ENCODE peak calls at places on chromosomes 13 and 19, in five cellular contexts. G is PC-9; F is activated CD8-positive, alpha-beta T cell treated with anti-CD3 and anti-CD28 coated beads for 36 hours; H is heart right ventricle; J is AG04449. C is an unnamed sample.

GRCh38 chr13:86020350-86021002 is 221.3 kb upstream of the SLITRK6 start:
- DNase-seq in F (no peak), G (no peak), H (no peak), J (no peak), C (no peak)

GRCh38 chr19:2054763-2055162 is 3.7 kb upstream of the MKNK2 start:
- DNase-seq in G (no peak), F (no peak), J (no peak), H (no peak), C (no peak)

GRCh38 chr13:22423261-22423660 is 752.4 kb downstream of the FGF9 start:
- DNase-seq in G (no peak), H (no peak), F (no peak), J (no peak), C (no peak)

GRCh38 chr13:103238441-103238840 is 172.2 kb upstream of the SLC10A2 start:
- DNase-seq in H (no peak), J (no peak), F (no peak), G (no peak), C (no peak)

GRCh38 chr13:31067416-31068118 is 94.1 kb downstream of the HSPH1 start:
- DNase-seq in F (peak; percentile 21), J (peak; percentile 42), G (no peak), H (no peak), C (no peak)

GRCh38 chr19:51511353-51511752 is 9.8 kb upstream of the SIGLEC12 start:
- DNase-seq in H (no peak), F (peak; percentile 38), G (no peak), J (no peak), C (no peak)

GRCh38 chr19:35816262-35816661 is 3.6 kb upstream of the PRODH2 start:
- DNase-seq in G (no peak), F (no peak), H (no peak), J (no peak), C (no peak)

GRCh38 chr19:38684078-38684861 is 36.8 kb downstream of the ACTN4 start:
- DNase-seq in J (no peak), G (peak; percentile 95), H (peak; percentile 55), F (peak; percentile 66), C (peak; percentile 56)

GRCh38 chr13:24716446-24716845 is 36.2 kb downstream of the ATP12A start:
- DNase-seq in G (no peak), J (no peak), F (no peak), H (no peak), C (no peak)

GRCh38 chr13:23579886-23580706 is 9.9 kb downstream of the TNFRSF19 start:
- DNase-seq in F (no peak), H (no peak), J (no peak), G (no peak), C (no peak)

GRCh38 chr13:23583491-23583890 is 13.3 kb downstream of the TNFRSF19 start:
- DNase-seq in H (no peak), G (no peak), J (no peak), F (no peak), C (no peak)

GRCh38 chr13:23575632-23576031 is 5.4 kb downstream of the TNFRSF19 start:
- DNase-seq in F (no peak), H (no peak), J (no peak), G (no peak), C (no peak)

GRCh38 chr13:23578411-23579071 is 8.3 kb downstream of the TNFRSF19 start:
- DNase-seq in G (no peak), H (peak; percentile 83), J (no peak), F (peak; percentile 72), C (peak; percentile 74)

DNA sequence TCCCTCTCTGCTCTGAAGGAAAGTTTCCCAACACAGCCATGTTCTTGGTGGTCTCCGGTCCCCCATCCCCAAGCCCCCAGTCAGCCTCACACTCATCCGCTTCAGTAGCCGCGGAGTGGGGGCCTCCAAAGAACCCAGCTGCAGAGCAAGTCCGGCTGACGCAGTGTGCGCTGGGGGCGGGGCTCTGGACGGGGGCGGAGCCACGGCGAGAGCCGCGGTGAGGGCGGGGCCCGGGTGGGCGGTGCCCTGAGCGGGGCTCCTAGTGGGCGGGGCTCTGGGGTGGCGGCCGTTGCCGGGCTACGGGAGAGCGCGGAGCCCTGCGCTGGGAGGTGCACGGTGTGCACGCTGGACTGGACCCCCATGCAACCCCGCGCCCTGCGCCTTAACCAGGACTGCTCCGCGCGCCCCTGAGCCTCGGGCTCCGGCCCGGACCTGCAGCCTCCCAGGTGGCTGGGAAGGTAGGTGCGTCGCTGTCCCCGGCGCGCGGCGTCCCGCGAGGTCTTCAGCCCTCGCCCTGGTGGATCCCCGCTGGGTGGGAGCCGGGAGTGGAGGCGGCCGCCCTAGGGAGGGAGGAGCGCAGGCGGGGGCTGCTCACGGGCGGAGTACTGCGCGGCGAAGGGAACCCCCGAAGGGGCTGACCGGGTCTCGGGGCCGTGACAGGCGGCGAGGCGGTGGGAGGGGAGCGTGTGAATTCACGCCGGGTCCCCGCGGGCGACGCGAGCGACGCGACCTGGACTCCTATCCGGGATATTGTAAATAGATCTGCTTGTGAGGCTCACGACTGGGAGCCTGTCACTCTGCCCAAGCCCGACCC is 9.1 kb downstream of the TNFRSF19 start:
- DNase-seq in F (peak; percentile 92), J (no peak), G (peak; percentile 39), H (peak; percentile 95), C (peak; percentile 94)
- TF ChIP-seq CTCF in F (no peak), J (no peak), G (no peak), H (no peak), C (no peak)

DNA sequence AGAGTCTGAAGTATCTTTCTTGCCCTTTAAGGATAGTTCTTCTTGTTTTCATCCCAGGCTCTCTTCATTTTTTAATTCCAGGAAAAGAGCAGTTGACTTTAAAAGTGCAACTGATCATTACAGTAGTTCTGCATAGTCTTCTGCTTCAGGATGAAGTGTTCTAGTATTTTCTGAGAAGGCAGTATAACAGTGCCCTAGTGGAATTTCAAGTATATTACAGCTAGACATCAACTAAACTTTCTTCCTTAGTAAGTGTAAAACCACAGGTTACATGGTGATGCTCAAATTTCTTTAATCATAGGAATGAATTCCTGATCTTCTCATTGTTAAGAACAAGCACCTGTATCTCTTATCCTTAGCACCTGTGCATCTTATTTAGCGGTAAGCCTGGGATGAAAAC is 10.9 kb downstream of the NUFIP1 start:
- DNase-seq in F (no peak), G (no peak), J (no peak), H (no peak), C (no peak)
- TF ChIP-seq CTCF in F (no peak), G (peak; percentile 21), J (no peak), H (no peak), C (no peak)

DNA sequence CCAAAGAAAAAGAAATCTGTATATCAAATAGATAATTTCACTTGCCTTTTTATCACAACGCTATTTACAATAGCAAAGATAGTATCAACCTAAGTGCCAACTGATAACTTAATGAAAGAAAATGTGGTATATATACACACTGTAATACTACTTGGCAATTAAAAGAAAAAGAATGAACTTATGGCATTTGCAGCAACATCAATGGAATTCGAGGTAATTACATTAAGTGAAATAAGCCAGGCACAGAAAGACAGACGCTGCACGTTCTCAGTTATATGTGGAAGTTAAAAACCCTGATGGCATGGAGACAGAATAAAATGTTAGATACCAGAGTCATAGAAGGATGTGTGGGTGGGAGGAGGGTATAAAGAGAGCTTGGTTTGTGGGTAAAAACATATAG is 1260.5 kb upstream of the PCDH9 start:
- DNase-seq in H (no peak), F (no peak), G (no peak), J (no peak), C (no peak)
- TF ChIP-seq CTCF in H (no peak), F (no peak), G (no peak), J (no peak), C (no peak)

GRCh38 chr19:30049226-30049625 is 107.2 kb downstream of the URI1 start:
- DNase-seq in H (no peak), G (no peak), F (no peak), J (no peak), C (no peak)

GRCh38 chr19:30044273-30045259 is 102.5 kb downstream of the URI1 start:
- DNase-seq in G (no peak), F (no peak), J (no peak), H (no peak), C (no peak)

GRCh38 chr19:30049844-30050667 is 108.0 kb downstream of the URI1 start:
- DNase-seq in F (no peak), H (no peak), G (no peak), J (no peak), C (no peak)

GRCh38 chr19:30047355-30047895 is 105.4 kb downstream of the URI1 start:
- DNase-seq in J (no peak), G (no peak), H (no peak), F (no peak), C (no peak)

DNA sequence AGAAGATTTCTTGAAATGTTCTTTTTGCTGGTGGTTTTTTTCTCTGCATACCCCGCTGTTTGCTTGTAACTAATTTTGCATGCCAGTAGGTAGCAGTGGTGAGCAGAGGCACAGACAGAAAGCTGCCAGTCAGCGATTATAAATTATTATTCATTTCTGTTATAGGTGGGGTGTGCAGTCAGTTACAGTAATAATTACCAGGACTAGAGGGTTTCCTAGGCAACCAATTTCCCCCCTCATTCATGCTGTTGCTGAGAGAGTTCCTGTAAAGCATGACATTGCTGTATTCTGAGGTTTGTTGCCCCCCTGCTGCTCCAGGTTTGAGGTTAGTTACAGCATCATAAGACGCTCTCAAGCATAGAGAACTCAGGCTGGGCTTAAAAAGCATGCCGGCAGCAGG is 104.5 kb downstream of the URI1 start:
- DNase-seq in J (no peak), F (peak; percentile 12), H (no peak), G (no peak), C (no peak)
- TF ChIP-seq CTCF in J (peak; percentile 41), F (peak; percentile 40), H (peak; percentile 19), G (peak; percentile 49), C (peak; percentile 50)

GRCh38 chr13:36814465-36814864 is 4.6 kb upstream of the RFXAP start:
- DNase-seq in F (no peak), J (no peak), H (no peak), G (no peak), C (no peak)
- TF ChIP-seq CTCF in F (no peak), J (no peak), H (no peak), G (no peak), C (no peak)

DNA sequence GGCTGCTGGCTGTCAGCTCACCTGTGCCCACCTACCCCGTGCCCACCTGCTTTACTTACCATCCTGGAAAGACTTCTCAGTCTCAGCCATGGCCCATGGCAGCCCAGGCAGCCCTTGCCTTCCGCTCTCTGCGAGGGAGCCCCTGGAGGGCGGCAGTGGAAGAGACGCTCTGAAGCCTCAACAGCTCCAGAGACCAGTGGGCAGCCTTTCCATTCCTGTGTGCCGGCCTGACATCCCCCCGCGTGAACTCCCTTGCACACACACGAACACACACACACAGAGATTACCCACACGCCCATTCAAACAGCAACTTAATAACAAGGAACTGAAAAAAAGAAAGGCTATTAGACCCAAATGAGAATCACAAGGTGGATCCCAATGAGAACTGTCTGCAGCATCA is 14.2 kb upstream of the RASA3 start:
- DNase-seq in J (no peak), H (no peak), F (no peak), G (no peak), C (no peak)
- TF ChIP-seq CTCF in J (peak; percentile 49), H (no peak), F (no peak), G (no peak), C (peak; percentile 14)

GRCh38 chr13:95536629-95537241 is 15.8 kb upstream of the CLDN10 start:
- DNase-seq in F (no peak), G (peak; percentile 46), H (no peak), J (no peak), C (no peak)
- TF ChIP-seq CTCF in F (peak; percentile 43), G (peak; percentile 62), H (peak; percentile 17), J (peak; percentile 4), C (peak; percentile 32)